ENCODE peak calls at places on chromosomes 3 and 15, in five cellular contexts. L, D, H, S and Q are unnamed samples.

GRCh38 chr15:60217161-60217560 is 180.6 kb downstream of the ANXA2 start:
- DNase-seq in S (no peak), L (no peak), D (no peak), H (no peak), Q (no peak)

GRCh38 chr3:162348912-162349311 is 852.3 kb downstream of the OTOL1 start:
- DNase-seq in S (no peak), D (no peak), H (no peak), L (no peak), Q (no peak)

GRCh38 chr15:29695486-29696167 is 126.6 kb downstream of the TJP1 start:
- DNase-seq in S (no peak), H (peak), L (no peak), D (no peak), Q (no peak)

GRCh38 chr3:197027151-197027895 is 2.3 kb downstream of the MELTF start:
- DNase-seq in H (no peak), L (no peak), D (no peak), S (no peak), Q (no peak)

GRCh38 chr3:86814918-86815655 is 175.9 kb downstream of the VGLL3 start:
- DNase-seq in S (no peak), D (peak), L (no peak), H (no peak), Q (no peak)

GRCh38 chr3:189941679-189942078 is 179.0 kb downstream of the P3H2 start:
- DNase-seq in L (no peak), D (no peak), S (no peak), H (peak), Q (no peak)

GRCh38 chr3:114850913-114851312 is 296.2 kb downstream of the ZBTB20 start:
- DNase-seq in L (no peak), S (no peak), H (no peak), D (no peak), Q (no peak)

GRCh38 chr3:129122697-129123055 is 1.1 kb upstream of the RAB43 start:
- DNase-seq in L (no peak), H (no peak), D (no peak), S (no peak), Q (no peak)

GRCh38 chr3:134059680-134060560 is 30.2 kb upstream of the SLCO2A1 start:
- DNase-seq in H (peak), S (no peak), D (no peak), L (no peak), Q (no peak)

GRCh38 chr3:14231145-14231990 is 52.8 kb downstream of the LSM3 start:
- DNase-seq in L (no peak), D (no peak), H (no peak), S (no peak), Q (no peak)

GRCh38 chr3:123791417-123791816 is 92.7 kb downstream of the MYLK start:
- DNase-seq in L (no peak), D (no peak), H (no peak), S (no peak), Q (no peak)

GRCh38 chr15:73930371-73930770 is 4.1 kb downstream of the LOXL1 start:
- DNase-seq in L (no peak), H (no peak), D (no peak), S (no peak), Q (no peak)

GRCh38 chr3:186722457-186722856 is 5.3 kb downstream of the KNG1 start:
- DNase-seq in S (no peak), D (peak), H (peak), L (no peak), Q (peak)

GRCh38 chr15:51121631-51122225 is 27.0 kb upstream of the TNFAIP8L3 start:
- DNase-seq in L (no peak), S (no peak), D (no peak), H (no peak), Q (no peak)

GRCh38 chr3:2659896-2660295 is 450.3 kb downstream of the IL5RA start:
- DNase-seq in L (no peak), H (no peak), S (no peak), D (no peak), Q (no peak)

GRCh38 chr3:9142346-9142745 is 107.1 kb downstream of the SRGAP3 start:
- DNase-seq in H (no peak), D (no peak), L (no peak), S (no peak), Q (no peak)

GRCh38 chr3:172078244-172078643 is 38.9 kb downstream of the FNDC3B start:
- DNase-seq in H (peak), D (no peak), S (no peak), L (no peak), Q (no peak)

GRCh38 chr15:26981492-26981891 is 10.5 kb downstream of the GABRG3 start:
- DNase-seq in L (no peak), S (no peak), H (no peak), D (no peak), Q (no peak)

GRCh38 chr3:169241928-169242751 is 421.4 kb downstream of the MECOM start:
- DNase-seq in L (no peak), S (no peak), D (no peak), H (no peak), Q (no peak)

GRCh38 chr3:55812403-55813013 is 325.4 kb upstream of the WNT5A start:
- DNase-seq in H (no peak), L (no peak), D (no peak), S (no peak), Q (no peak)

GRCh38 chr15:92451225-92451825 is 57.6 kb downstream of the ST8SIA2 start:
- DNase-seq in S (no peak), L (no peak), H (no peak), D (no peak), Q (no peak)

GRCh38 chr15:81398910-81399551 is 25.0 kb upstream of the TMC3 start:
- DNase-seq in S (no peak), L (no peak), H (no peak), D (no peak), Q (no peak)

GRCh38 chr15:69666441-69666882 is 213.8 kb downstream of the RPLP1 start:
- DNase-seq in S (no peak), H (no peak), L (no peak), D (no peak), Q (no peak)

GRCh38 chr15:74956648-74957300 is at the start of gene RPP25:
- DNase-seq in H (peak), D (no peak), S (no peak), L (peak), Q (peak)

GRCh38 chr3:19347701-19348100 is 199.4 kb downstream of the KCNH8 start:
- DNase-seq in D (no peak), H (no peak), S (no peak), L (no peak), Q (no peak)

GRCh38 chr15:96893159-96893906 is 562.8 kb downstream of the NR2F2 start:
- DNase-seq in D (no peak), L (no peak), S (no peak), H (no peak), Q (no peak)

GRCh38 chr15:96894669-96895068 is 564.2 kb downstream of the NR2F2 start:
- DNase-seq in H (no peak), D (no peak), S (no peak), L (no peak), Q (no peak)

GRCh38 chr15:96896766-96897165 is 566.3 kb downstream of the NR2F2 start:
- DNase-seq in H (no peak), S (no peak), D (no peak), L (no peak), Q (no peak)
- TF ChIP-seq SP1 in H (no peak), S (no peak), D (no peak), L (no peak), Q (no peak)

DNA sequence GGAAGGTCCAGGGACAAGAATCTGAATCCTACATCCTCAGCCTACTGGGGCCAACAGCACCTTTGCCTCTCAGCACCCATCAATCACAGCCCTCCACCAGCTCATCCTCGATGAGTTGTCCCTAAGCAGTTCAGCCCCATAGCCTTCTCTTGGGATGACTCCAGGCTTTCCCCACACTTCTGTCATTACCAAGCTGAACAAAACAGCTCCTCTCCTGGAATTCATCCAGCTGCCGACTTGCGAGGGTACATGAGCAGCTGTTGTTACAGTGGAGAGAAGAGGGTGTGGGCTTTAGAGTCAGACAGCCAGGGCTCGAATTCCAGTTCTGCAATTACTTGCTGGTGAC is 69.0 kb upstream of the THBS1 start:
- DNase-seq in H (no peak), D (no peak), L (no peak), S (no peak), Q (no peak)
- H2AFZ ChIP-seq in H (no peak), D (no peak), L (peak), S (no peak), Q (no peak)

GRCh38 chr15:72252663-72253299 is 19.6 kb downstream of the PARP6 start:
- DNase-seq in D (no peak), L (no peak), H (no peak), S (no peak), Q (no peak)

GRCh38 chr15:72242775-72243370 is 11.9 kb upstream of the PKM start:
- DNase-seq in S (no peak), D (no peak), H (no peak), L (no peak), Q (no peak)

GRCh38 chr15:72249138-72249825 is 18.3 kb upstream of the PKM start:
- DNase-seq in H (no peak), D (no peak), L (no peak), S (no peak), Q (no peak)

DNA sequence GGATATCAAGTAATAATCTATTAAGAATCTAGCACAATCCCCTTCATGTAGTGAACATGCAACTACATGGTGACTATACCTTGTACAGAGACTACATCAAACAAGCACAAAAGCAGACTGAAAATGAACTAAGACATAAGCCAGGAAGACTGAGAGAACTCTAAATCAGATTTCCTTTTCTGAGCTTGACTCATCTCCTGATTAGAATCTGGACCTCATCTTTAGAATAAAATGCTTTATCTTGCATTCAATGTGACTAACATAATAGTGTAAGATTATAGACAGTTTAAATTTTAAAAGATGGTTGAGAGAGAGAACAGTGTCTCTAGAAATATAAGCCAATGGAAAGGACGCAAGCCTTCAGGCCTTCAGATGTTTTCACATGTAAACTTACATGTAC is 17.5 kb upstream of the PKM start:
- DNase-seq in L (no peak), S (no peak), H (no peak), D (no peak), Q (no peak)
- TF ChIP-seq SP1 in L (no peak), S (no peak), H (no peak), D (no peak), Q (no peak)

GRCh38 chr3:99920530-99921376 is 103.1 kb downstream of the CMSS1 start:
- DNase-seq in L (no peak), H (peak), S (no peak), D (no peak), Q (no peak)
- H2AFZ ChIP-seq in L (peak), H (no peak), S (peak), D (no peak), Q (no peak)

GRCh38 chr3:125057186-125057850 is 1.5 kb upstream of the HEG1 start:
- DNase-seq in D (no peak), S (no peak), H (no peak), L (no peak), Q (no peak)
- TF ChIP-seq SP1 in D (no peak), S (no peak), H (no peak), L (no peak), Q (no peak)

DNA sequence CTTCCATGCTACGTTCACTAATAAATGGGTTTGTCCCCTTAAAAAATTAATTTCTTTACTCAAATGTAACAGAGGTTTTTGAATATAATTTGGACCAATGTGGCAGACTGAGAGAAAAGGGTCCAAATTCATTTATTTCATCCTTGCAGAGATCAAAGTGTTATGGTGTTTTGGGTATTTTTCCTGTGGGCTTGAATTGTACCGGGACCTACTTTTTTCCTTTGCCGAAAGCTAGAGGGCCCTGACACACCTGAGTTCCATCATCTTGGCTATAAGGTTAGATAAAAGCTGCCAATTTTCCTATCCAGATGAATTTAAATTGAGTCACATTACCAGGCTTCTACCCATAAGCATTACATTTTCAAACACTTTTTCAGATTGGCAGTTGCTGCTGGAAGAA is 893 bp downstream of the CCNB2 start:
- DNase-seq in L (no peak), H (no peak), D (no peak), S (no peak), Q (no peak)
- H2AFZ ChIP-seq in L (peak), H (peak), D (no peak), S (peak), Q (peak)

DNA sequence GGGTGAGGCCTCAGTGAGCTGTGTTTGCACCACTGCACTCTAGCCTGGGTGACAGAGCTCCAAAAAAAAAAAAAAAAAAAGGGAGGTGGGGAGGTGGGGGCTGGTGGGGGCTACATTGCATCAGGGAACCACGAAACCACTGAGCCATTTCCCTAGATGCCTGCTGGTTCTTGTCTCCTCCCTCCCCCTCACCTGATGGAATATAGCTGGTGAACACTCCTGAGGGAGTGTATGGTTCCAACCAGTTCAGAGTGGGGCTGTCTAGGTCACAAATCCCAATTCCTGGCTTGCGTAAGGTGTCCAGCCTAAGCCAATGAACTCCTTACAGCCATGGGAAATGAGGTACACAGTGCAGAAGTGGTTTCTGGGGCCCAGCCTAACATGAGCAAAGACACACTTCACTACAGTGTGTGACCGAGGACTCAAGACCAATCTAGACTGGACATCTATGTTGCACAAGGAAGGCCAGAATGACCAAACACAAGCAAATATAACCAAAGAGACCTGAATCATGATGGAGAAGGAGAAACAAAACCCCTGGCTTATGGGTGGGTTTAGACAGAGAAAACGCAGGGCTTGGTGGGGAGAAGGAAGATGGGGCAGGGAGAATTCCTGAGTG is 39.2 kb upstream of the OSBPL11 start:
- DNase-seq in H (no peak), S (no peak), L (no peak), D (no peak), Q (no peak)
- TF ChIP-seq SP1 in H (no peak), S (no peak), L (no peak), D (no peak), Q (no peak)

GRCh38 chr3:195003006-195003892 is 267.7 kb downstream of the XXYLT1 start:
- DNase-seq in D (no peak), H (no peak), L (no peak), S (no peak), Q (no peak)

GRCh38 chr3:195004512-195005250 is 266.3 kb downstream of the XXYLT1 start:
- DNase-seq in S (no peak), H (no peak), D (no peak), L (no peak), Q (no peak)

GRCh38 chr3:195003893-195004289 is 267.1 kb downstream of the XXYLT1 start:
- DNase-seq in S (no peak), H (no peak), D (no peak), L (no peak), Q (no peak)

GRCh38 chr3:195001261-195001660 is 269.7 kb downstream of the XXYLT1 start:
- DNase-seq in S (no peak), D (no peak), H (no peak), L (no peak), Q (no peak)

GRCh38 chr3:195001961-195002861 is 268.7 kb downstream of the XXYLT1 start:
- DNase-seq in S (peak), L (peak), D (peak), H (peak), Q (peak)
- H2AFZ ChIP-seq in S (no peak), L (no peak), D (no peak), H (no peak), Q (no peak)

DNA sequence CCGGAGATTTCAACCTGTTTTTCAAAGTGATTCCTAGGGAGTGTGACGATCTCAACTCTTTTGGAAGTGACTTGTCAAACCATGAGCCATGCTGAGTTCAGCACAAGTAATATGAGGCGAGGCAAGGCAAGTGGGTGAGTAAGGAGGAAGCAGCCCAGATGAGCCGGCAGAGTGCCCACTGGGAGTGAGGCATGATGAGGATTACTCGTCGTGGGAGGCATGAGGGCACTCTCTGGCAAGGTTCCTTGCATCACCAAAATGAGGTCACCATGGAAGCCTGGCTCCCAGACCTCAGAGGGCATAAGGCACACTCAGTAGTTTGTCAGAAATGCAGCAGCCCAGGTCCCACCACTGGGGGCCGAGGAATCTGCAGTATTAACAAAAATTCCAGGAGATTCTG is 636.1 kb downstream of the MAGI1 start:
- DNase-seq in L (no peak), S (no peak), H (no peak), D (no peak), Q (no peak)
- TF ChIP-seq SP1 in L (no peak), S (no peak), H (no peak), D (no peak), Q (no peak)

DNA sequence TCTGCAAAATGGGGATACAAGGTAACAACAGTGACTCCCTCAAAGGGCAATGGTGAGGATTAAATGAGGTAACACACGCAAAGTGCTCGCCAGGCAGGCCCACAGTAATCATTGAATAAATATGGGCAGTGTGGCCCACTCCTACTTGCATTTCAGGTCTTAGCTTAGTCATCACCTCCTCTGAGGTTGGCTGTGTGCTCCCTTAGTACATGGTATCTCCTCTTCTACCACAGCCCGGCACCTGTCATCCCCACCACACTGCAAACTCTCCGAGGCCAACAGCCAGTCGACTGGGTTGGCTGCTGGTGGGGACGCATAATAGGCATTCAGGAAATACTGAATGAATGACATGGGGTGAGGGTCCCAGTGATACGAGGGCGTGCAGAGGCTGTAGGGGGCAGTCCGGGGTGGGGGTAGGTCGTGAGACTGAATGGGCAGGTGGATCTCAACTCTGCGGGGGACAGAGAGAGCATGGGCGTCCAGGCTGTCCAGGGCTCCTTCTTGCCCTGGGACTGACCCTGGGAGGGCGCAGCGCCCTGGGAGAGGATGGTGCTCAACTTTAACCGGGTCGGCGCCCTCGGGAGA is 375 bp upstream of the MYZAP start:
- DNase-seq in S (no peak), H (no peak), L (no peak), D (no peak), Q (no peak)
- H2AFZ ChIP-seq in S (no peak), H (no peak), L (peak), D (peak), Q (peak)